ENCODE peak calls at places on chromosomes 7 and 10, in six cellular contexts. R is AG09309, V is thyroid gland, F is psoas muscle, I is astrocyte, Q is mesothelial cell of epicardium. Y is an unnamed sample.

GRCh38 chr10:126571203-126571602 is 99.3 kb downstream of the C10orf90 start:
- DNase-seq in V (peak), I (no peak), R (no peak), Q (no peak), F (no peak), Y (no peak)

GRCh38 chr7:104275900-104276299 is 52.5 kb upstream of the LHFPL3 start:
- DNase-seq in F (no peak), R (no peak), Q (no peak), V (no peak), I (no peak), Y (no peak)

GRCh38 chr10:59283456-59284082 is 78.8 kb downstream of the FAM13C start:
- DNase-seq in V (no peak), R (no peak), I (peak), Q (no peak), F (peak), Y (no peak)

GRCh38 chr7:91351374-91351773 is 87.1 kb downstream of the FZD1 start:
- DNase-seq in F (no peak), I (peak), Q (no peak), V (no peak), R (no peak), Y (no peak)

GRCh38 chr7:101848168-101848951 is 30.9 kb downstream of the CUX1 start:
- DNase-seq in Q (no peak), I (no peak), F (no peak), R (no peak), V (no peak), Y (no peak)

GRCh38 chr10:102632394-102633062 is 11.8 kb upstream of the TRIM8 start:
- DNase-seq in V (no peak), R (no peak), I (no peak), Q (no peak), F (peak), Y (no peak)

GRCh38 chr7:100583132-100584045 is 2.5 kb downstream of the LRCH4 start:
- DNase-seq in Q (no peak), F (peak), V (peak), R (no peak), I (no peak), Y (peak)

GRCh38 chr10:44766601-44767000 is 144.5 kb upstream of the TMEM72 start:
- DNase-seq in V (no peak), R (no peak), F (no peak), I (no peak), Q (no peak), Y (no peak)

GRCh38 chr10:128047991-128048826 is 78.0 kb downstream of the MKI67 start:
- DNase-seq in I (peak), V (peak), F (no peak), Q (no peak), R (no peak), Y (no peak)

GRCh38 chr7:141674702-141675101 is 27.3 kb downstream of the DENND11 start:
- DNase-seq in R (no peak), Q (no peak), F (no peak), V (peak), I (no peak), Y (no peak)

GRCh38 chr7:74302745-74303221 is 13.6 kb downstream of the CLIP2 start:
- DNase-seq in R (no peak), V (no peak), I (no peak), F (no peak), Q (no peak), Y (no peak)

GRCh38 chr10:85280014-85280413 is 951.6 kb downstream of the CCSER2 start:
- DNase-seq in F (no peak), Q (no peak), I (no peak), V (peak), R (no peak), Y (no peak)

GRCh38 chr7:37408241-37408884 is 40.3 kb downstream of the ELMO1 start:
- DNase-seq in F (no peak), V (no peak), R (no peak), I (no peak), Q (no peak), Y (no peak)

GRCh38 chr10:30052062-30052461 is 7.3 kb downstream of the JCAD start:
- DNase-seq in Q (no peak), F (no peak), R (no peak), I (peak), V (no peak), Y (no peak)

GRCh38 chr7:100000239-100000638 is 15.2 kb upstream of the ZKSCAN1 start:
- DNase-seq in F (no peak), Q (no peak), R (no peak), V (no peak), I (no peak), Y (no peak)

GRCh38 chr7:84070770-84071169 is 123.8 kb downstream of the SEMA3A start:
- DNase-seq in Q (no peak), R (no peak), F (no peak), I (no peak), V (no peak), Y (no peak)

GRCh38 chr7:25952277-25953057 is 199.5 kb upstream of the NFE2L3 start:
- DNase-seq in V (no peak), I (no peak), F (no peak), R (no peak), Q (no peak), Y (no peak)

GRCh38 chr7:22821702-22822485 is 755 bp downstream of the TOMM7 start:
- DNase-seq in I (no peak), F (no peak), R (no peak), Q (peak), V (peak), Y (no peak)

DNA sequence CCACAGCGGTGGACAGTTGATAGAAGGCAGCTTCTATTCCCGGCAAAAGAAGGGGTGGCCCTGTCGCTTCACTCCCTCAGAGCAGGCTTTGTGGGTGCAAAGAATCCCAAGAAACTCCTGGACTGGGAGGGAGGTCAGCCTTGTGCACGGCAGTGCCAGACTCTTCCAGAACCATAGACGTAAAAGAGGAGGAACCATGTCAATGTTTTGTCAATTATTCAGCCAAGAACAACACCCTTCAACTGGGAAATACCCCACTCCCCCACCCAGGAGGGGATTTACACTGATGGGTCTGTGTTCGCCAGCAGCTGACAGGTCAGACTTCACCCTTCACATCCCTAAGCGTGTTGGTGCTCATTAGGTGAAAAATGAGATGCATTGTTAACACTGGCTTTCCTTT is 116.8 kb upstream of the BMPER start:
- DNase-seq in F (no peak), I (no peak), V (no peak), R (no peak), Q (no peak), Y (no peak)
- TF ChIP-seq CTCF in F (no peak), I (no peak), V (no peak), R (no peak), Q (no peak), Y (no peak)

DNA sequence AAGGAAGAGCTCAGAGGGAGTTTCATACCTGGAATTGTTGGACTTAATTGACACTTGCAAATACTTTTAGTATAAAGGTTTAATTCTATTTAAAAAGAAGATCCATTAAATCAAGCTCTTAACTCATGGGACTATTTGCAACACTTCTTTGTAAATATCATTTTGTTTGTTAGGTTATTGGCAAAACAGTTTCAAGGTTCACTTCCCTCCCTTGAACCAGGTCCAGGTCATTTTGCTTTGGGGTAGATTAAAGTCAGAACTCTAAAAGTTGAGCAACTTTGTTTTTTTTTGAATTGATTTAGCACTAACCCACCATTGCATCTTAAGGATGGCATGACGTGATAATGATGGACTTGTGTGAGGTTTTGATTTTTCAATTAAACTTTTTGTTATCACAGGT is 45.9 kb downstream of the ZRANB1 start:
- DNase-seq in I (no peak), R (no peak), Q (no peak), F (no peak), V (no peak), Y (no peak)
- TF ChIP-seq CTCF in I (no peak), R (no peak), Q (no peak), F (no peak), V (no peak), Y (no peak)

GRCh38 chr10:96402417-96403305 is 43.9 kb upstream of the OPALIN start:
- DNase-seq in R (no peak), Q (peak), V (no peak), F (no peak), I (no peak), Y (peak)
- TF ChIP-seq CTCF in R (no peak), Q (no peak), V (no peak), F (no peak), I (no peak), Y (no peak)

GRCh38 chr7:128919881-128920789 is 9.6 kb upstream of the KCP start:
- DNase-seq in R (no peak), V (no peak), F (no peak), I (no peak), Q (no peak), Y (no peak)
- TF ChIP-seq CTCF in R (no peak), V (no peak), F (no peak), I (no peak), Q (no peak), Y (no peak)

DNA sequence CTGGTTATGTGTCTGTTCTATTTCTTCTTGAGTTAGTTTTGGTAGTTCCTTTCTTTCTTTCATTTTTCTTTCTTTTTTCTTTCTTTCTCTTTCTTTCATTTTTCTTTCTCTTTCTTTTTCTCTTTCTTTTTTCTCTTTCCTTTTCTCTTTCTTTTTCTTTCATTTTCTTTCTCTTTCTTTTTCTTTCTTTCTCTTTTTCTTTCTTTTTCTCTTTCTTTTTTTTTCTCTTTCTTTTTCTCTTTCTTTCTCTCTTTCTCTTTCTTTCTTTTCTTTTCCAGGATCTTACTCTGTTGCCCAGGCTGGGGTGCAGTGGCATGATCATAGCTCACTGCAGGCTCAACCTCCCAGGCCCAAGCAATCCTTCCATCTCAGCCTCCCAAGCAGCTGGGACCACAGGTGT is 20.4 kb upstream of the RHBDD2 start:
- DNase-seq in Q (no peak), F (no peak), V (no peak), I (no peak), R (no peak), Y (no peak)
- TF ChIP-seq CTCF in Q (no peak), F (no peak), V (no peak), I (no peak), R (no peak), Y (no peak)

GRCh38 chr10:73874267-73875138 is at the start of gene CAMK2G:
- DNase-seq in I (peak), V (peak), R (peak), F (peak), Q (peak), Y (peak)

GRCh38 chr10:73873843-73874215 is 526 bp downstream of the CAMK2G start:
- DNase-seq in V (no peak), I (no peak), Q (no peak), F (peak), R (no peak), Y (no peak)

GRCh38 chr10:73873163-73873842 is 1.1 kb downstream of the CAMK2G start:
- DNase-seq in Q (no peak), F (no peak), I (no peak), R (no peak), V (no peak), Y (no peak)

GRCh38 chr10:73871295-73871914 is 3.0 kb downstream of the CAMK2G start:
- DNase-seq in R (no peak), F (no peak), I (no peak), V (no peak), Q (no peak), Y (no peak)

GRCh38 chr10:73871915-73872710 is 2.2 kb downstream of the CAMK2G start:
- DNase-seq in F (no peak), I (no peak), R (no peak), Q (no peak), V (no peak), Y (no peak)
- TF ChIP-seq CTCF in F (peak), I (no peak), R (peak), Q (no peak), V (no peak), Y (no peak)

DNA sequence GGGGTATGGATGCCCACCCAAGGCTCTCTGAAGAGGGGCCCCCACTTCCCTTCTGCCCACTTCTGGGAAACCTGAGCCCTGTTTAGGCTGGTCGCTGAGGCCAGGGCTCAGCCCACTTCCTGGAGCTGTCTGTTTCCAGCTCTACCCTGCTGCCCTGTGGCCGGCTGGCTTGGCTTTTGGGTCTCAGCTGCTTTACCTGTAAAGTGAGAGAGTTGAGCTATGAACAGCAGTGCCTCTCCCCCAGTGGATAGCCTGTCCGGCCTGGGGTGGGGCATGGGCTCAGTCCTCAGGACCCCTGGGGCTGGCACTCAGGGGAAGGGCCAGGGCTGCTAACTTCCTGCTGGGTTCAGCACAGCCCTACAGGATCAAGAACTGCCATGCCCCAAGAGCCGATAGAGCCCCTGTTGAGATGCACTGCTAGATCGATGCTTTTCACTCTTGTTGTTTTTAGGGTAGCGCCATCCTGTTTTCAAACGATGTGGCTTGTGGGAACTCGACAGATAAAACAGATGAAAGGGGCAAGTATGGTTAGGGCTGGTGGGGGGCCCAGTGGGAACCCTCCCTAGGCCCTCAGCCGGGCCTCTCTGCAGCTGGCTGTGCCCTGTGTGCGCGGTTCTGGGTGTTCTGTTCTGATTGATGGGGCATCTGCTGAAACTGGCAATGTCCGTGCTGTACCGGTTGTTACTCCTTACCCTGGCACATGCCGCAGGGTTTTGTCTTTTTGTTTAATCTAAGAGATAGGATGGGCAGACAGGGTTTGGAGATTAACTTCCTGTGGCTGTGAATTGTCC is 9.9 kb upstream of the SFRP5 start:
- DNase-seq in I (no peak), R (no peak), F (no peak), V (peak), Q (no peak), Y (no peak)
- TF ChIP-seq CTCF in I (no peak), R (no peak), F (no peak), V (no peak), Q (no peak), Y (no peak)

Y was measured in lower leg skin.